ENCODE peak calls at places on chromosome 21, in nine cellular contexts. H is heart left ventricle; O is psoas muscle; A is aorta; W is GM23248; C is left ventricle myocardium inferior; E is IMR-90; G is CD4-positive, alpha-beta memory T cell; N is esophagus muscularis mucosa. X is an unnamed sample. For H3K27me3 and H3K36me3, the result is how much of the 10 kb centered on the place peaks cover.

GRCh38 chr21:29904359-29905282 is 35.2 kb downstream of the GRIK1 start:
- DNase-seq in H (no peak), O (no peak), A (no peak), W (peak), C (no peak), E (no peak), G (no peak), N (no peak), X (no peak)

GRCh38 chr21:46048926-46049889 is 48.7 kb upstream of the COL6A2 start:
- DNase-seq in H (peak), O (peak), A (peak), W (peak), C (peak), E (peak), G (no peak), N (peak), X (no peak)

GRCh38 chr21:43667191-43667904 is 8.0 kb downstream of the RRP1B start:
- DNase-seq in H (no peak), O (no peak), A (no peak), W (peak), C (no peak), E (peak), G (no peak), N (no peak), X (no peak)

GRCh38 chr21:14513772-14514171 is 32.3 kb downstream of the SAMSN1 start:
- DNase-seq in H (no peak), O (no peak), A (no peak), W (no peak), C (no peak), E (no peak), G (no peak), N (no peak), X (no peak)

GRCh38 chr21:40835179-40835694 is 11.7 kb downstream of the DSCAM start:
- DNase-seq in H (no peak), O (no peak), A (no peak), W (no peak), C (no peak), E (no peak), G (no peak), N (no peak), X (no peak)

GRCh38 chr21:45322960-45323461 is 35.3 kb upstream of the POFUT2 start:
- DNase-seq in H (peak), O (peak), A (peak), W (peak), C (peak), E (no peak), G (no peak), N (no peak), X (no peak)

GRCh38 chr21:27423906-27424595 is 457.2 kb upstream of the ADAMTS5 start:
- DNase-seq in H (no peak), O (no peak), A (no peak), W (peak), C (no peak), E (peak), G (no peak), N (no peak), X (peak)

GRCh38 chr21:23601549-23601948 is 2005.7 kb downstream of the MRPL39 start:
- DNase-seq in H (no peak), O (no peak), A (no peak), W (no peak), C (no peak), E (no peak), G (no peak), N (no peak), X (no peak)

GRCh38 chr21:45244799-45245340 is 42.8 kb downstream of the POFUT2 start:
- DNase-seq in H (no peak), O (peak), A (peak), W (no peak), C (no peak), E (no peak), G (no peak), N (no peak), X (no peak)

GRCh38 chr21:42376338-42376982 is 10.1 kb upstream of the TFF1 start:
- DNase-seq in H (no peak), O (no peak), A (peak), W (peak), C (no peak), E (no peak), G (no peak), N (no peak), X (peak)

GRCh38 chr21:26469789-26470188 is 103.3 kb downstream of the CYYR1 start:
- DNase-seq in H (no peak), O (no peak), A (no peak), W (peak), C (no peak), E (peak), G (no peak), N (no peak), X (no peak)

GRCh38 chr21:42056996-42057689 is 14.0 kb upstream of the UMODL1 start:
- DNase-seq in H (no peak), O (no peak), A (peak), W (peak), C (no peak), E (peak), G (no peak), N (no peak), X (peak)

GRCh38 chr21:38489729-38490128 is 8.5 kb downstream of the ERG start:
- DNase-seq in H (no peak), O (no peak), A (no peak), W (no peak), C (no peak), E (no peak), G (no peak), N (peak), X (no peak)

DNA sequence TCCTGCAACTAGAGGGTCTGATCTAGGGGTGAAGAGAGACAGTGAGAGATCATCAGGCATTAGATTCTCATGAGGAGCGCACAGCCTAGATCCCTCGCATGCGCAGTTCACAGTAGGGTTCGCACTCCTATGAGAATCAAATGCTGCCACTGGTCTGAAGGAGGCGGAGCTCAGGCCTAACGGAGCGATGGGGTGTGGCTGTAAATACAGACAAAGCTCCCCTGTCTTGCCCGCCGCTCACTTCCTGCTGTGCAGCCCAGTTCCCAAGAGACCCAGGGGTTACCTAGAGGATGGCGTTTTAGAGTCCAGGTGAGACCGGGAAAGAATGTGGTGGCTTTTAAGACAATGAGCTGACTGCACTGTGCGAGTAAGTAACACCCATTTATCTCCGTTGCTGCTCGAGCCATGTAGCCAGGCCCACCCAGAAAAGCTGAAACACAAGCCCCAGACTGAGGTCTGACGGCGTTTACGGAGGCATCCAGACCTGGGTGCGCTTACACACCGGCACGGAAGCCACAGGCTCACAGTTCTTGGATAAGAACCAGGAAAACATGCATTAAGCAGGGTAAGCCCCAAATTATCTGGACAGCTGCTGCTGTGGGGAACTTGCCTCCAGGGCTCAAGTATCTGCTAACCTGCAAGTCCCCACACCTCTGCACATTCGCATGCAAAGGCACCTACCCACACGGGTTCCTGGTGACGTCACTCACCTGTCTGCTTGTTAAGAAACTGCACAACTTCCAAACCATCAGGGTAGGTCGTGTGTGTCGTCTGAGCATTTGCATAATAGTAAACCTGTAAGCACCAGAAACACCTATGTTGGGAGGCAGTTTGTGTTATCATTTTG is 12.5 kb downstream of the TCP10L start:
- DNase-seq in H (no peak), O (no peak), A (no peak), W (no peak), C (no peak), E (no peak), G (no peak), N (no peak), X (peak)
- H3K27me3 ChIP-seq in H (under half), O (under half), A (under half), W (under half), C (under half), E (under half), G (under half), N (under half), X (under half)

GRCh38 chr21:17612023-17612564 is 607 bp downstream of the BTG3 start:
- DNase-seq in H (peak), O (peak), A (peak), W (peak), C (peak), E (peak), G (no peak), N (no peak), X (peak)

GRCh38 chr21:17611414-17612022 is 1.2 kb downstream of the BTG3 start:
- DNase-seq in H (peak), O (peak), A (peak), W (peak), C (peak), E (peak), G (peak), N (peak), X (peak)

GRCh38 chr21:17607684-17608083 is 5.0 kb downstream of the BTG3 start:
- DNase-seq in H (no peak), O (no peak), A (no peak), W (no peak), C (no peak), E (no peak), G (no peak), N (no peak), X (no peak)

GRCh38 chr21:17610862-17611261 is 1.8 kb downstream of the BTG3 start:
- DNase-seq in H (no peak), O (no peak), A (no peak), W (peak), C (no peak), E (peak), G (no peak), N (no peak), X (peak)

GRCh38 chr21:17609681-17610080 is 3.0 kb downstream of the BTG3 start:
- DNase-seq in H (no peak), O (no peak), A (no peak), W (no peak), C (no peak), E (no peak), G (no peak), N (no peak), X (no peak)
- H3K36me3 ChIP-seq in H (under half), O (under half), A (under half), W (under half), C (under half), E (under half), G (under half), N (under half), X (under half)

GRCh38 chr21:31879251-31879650 is 6.4 kb downstream of the HUNK start:
- DNase-seq in H (no peak), O (no peak), A (no peak), W (no peak), C (no peak), E (no peak), G (no peak), N (no peak), X (peak)
- H3K27me3 ChIP-seq in H (under half), O (under half), A (under half), W (under half), C (half or more), E (under half), G (under half), N (under half), X (under half)

DNA sequence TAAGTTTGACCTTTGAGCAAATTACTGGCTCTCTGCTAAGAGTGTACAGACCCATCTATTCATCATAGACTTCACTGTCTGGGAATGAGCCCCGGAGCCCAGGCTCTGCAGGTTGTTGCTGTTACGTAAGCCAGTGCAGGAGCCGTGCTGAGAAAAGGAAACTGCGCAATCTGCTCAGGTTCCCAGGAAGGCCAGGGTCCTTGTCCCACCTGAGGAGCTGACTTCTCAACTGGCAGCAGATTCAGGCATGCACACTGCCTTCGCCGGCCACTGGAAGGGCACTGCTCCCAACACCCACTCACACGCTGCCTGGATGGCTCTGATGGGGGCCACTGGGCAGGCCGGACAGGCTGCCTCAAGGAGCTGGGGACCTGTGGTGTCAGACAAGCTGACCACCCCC is 19.5 kb downstream of the RCAN1 start:
- DNase-seq in H (no peak), O (no peak), A (no peak), W (no peak), C (no peak), E (no peak), G (no peak), N (peak), X (peak)
- H3K36me3 ChIP-seq in H (under half), O (under half), A (under half), W (under half), C (under half), E (under half), G (under half), N (under half), X (under half)

DNA sequence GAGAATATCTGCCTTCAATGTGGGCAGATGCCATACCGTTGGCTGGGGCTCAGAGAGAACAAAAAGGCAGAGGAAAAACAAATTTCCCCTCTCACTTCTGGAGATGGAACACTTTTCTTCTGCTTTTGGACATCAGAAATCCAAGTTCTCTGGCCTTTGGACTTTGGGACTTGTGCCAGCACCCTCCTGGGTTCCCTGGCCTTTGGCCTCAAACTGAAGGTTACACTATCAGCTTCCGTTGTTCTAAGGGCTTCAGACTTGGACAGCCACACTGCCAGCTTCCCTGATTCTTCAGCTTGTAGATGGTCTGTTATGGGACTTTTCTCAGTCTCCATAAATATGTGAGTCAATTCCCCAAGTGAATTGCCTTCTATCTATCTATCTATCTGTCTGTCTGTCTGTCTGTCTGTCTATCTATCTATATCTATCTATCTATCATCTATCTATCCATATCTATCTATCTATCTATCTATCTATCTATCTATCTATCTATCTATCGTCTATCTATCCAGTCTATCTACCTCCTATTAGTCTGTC is 778.1 kb upstream of the TMPRSS15 start:
- DNase-seq in H (no peak), O (no peak), A (no peak), W (no peak), C (no peak), E (no peak), G (no peak), N (no peak), X (peak)
- H3K27me3 ChIP-seq in H (under half), O (under half), A (under half), W (under half), C (under half), E (under half), G (under half), N (under half), X (under half)

DNA sequence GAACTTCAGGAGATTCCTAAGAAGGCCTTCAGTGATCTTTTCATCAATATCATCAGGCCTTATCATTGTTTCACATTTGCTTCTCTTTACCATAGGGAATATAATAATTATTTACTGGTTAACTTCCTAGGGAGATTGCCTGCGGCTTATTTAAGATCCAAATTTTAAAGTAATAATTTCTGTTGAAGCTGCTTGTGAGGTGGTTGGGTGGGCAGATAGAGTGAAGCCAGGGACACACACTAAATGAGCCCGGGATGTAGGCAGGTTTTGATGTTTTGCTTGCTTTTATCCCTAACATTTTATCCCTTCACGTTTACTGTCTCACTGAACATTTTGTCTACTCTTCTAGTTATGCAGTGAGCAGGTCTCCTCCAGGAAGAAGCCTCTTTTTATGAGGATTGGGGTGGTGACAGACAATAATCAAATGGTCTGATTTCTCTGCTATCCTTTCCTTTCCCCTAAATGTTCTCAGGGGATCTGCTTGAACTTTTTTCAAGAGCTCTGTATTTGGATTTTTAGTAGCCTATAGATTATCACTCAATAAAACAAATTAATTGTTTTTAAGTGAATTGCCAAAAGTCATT is 164.7 kb downstream of the RUNX1 start:
- DNase-seq in H (no peak), O (no peak), A (no peak), W (no peak), C (no peak), E (no peak), G (no peak), N (peak), X (no peak)
- H3K36me3 ChIP-seq in H (under half), O (half or more), A (under half), W (half or more), C (under half), E (under half), G (under half), N (under half), X (under half)